ENCODE peak calls at places on chromosomes 2 and 18, in seven cellular contexts. W, X, K, O, G, T and V are unnamed samples.

GRCh38 chr2:39730685-39731302 is 48.3 kb downstream of the THUMPD2 start:
- DNase-seq in T (peak), X (no peak), O (no peak), W (no peak), K (peak), G (no peak), V (no peak)

GRCh38 chr18:32730620-32731021 is 42.2 kb downstream of the KLHL14 start:
- DNase-seq in X (no peak), W (no peak), T (no peak), K (peak), G (no peak), O (no peak), V (no peak)

GRCh38 chr2:177649568-177650271 is 257.1 kb downstream of the AGPS start:
- DNase-seq in O (no peak), W (no peak), X (no peak), K (no peak), T (no peak), G (no peak), V (no peak)

GRCh38 chr2:86274918-86275275 is 62.5 kb downstream of the REEP1 start:
- DNase-seq in O (peak), G (no peak), T (no peak), K (peak), W (no peak), X (no peak), V (no peak)

GRCh38 chr18:74947875-74948274 is 261.1 kb downstream of the PTGR3 start:
- DNase-seq in G (no peak), O (no peak), X (no peak), T (no peak), W (no peak), K (no peak), V (no peak)

GRCh38 chr2:61277756-61278155 is 115.8 kb downstream of the C2orf74 start:
- DNase-seq in W (no peak), K (no peak), X (no peak), G (no peak), T (no peak), O (no peak), V (no peak)

GRCh38 chr2:7557376-7557775 is 640.2 kb downstream of the RNF144A start:
- DNase-seq in T (no peak), W (no peak), X (no peak), K (no peak), G (no peak), O (no peak), V (no peak)

GRCh38 chr18:3645384-3646156 is 195.6 kb downstream of the TGIF1 start:
- DNase-seq in W (no peak), T (no peak), O (no peak), G (no peak), X (no peak), K (no peak), V (no peak)

DNA sequence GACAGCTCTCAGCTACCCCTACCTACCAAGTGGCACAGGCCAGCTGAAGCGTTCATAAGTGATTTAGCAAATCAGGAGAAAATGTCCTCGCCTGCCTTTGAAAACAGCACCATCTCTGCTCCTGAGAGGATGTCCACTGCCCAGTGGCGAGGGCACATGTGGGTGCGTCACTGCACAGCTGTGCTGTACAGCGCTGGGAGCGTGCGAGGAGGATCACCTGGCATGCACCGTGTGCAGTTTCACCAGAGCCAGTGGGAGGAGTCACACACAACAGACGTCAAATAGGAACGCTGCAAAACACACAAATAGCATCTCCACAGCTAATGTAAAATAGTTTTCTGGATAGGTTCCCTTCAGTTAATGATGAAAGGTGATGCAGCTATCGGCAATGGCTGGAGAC is 154.1 kb downstream of the HDAC4 start:
- DNase-seq in X (no peak), T (peak), G (no peak), W (peak), K (no peak), O (peak), V (no peak)
- H3K27ac ChIP-seq in X (no peak), T (peak), G (no peak), W (peak), K (peak), O (peak), V (no peak)

GRCh38 chr2:18456026-18456425 is 104.4 kb downstream of the RDH14 start:
- DNase-seq in K (no peak), X (no peak), G (no peak), W (no peak), O (no peak), T (no peak), V (no peak)
- H3K4me3 ChIP-seq in K (peak), X (no peak), G (no peak), W (no peak), O (no peak), T (no peak), V (no peak)

DNA sequence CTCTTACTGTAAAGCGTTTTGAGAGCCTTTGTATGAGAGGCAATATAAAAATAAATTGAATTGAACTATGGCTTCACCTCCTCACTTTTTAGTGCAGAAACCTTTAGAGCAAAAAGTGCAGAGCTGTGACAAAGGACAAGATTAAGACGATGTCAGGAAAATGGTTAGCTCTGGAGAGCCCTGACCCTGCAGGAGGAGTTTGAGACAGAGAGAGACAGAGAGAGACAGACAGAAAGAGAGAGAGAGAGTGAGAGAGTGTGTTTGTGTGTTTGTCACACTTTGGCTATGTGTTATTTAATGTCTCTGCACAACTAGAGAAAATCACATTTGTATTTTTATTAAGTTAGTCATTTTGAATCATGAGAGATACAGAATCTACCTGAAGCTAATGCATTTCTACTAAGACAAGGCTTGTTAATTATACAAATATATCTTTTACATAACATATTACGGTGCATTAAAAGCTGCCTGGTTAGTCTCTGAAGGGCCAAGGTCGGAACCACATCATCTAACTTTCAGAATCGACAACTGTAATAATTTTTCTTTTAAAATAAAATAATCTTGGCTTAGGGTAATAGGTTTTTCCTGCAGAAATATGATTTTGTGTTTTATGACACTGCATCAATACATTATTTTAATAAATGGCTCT is 423.5 kb upstream of the ZEB2 start:
- DNase-seq in K (peak), T (no peak), G (no peak), O (no peak), W (no peak), X (no peak), V (no peak)
- H3K27ac ChIP-seq in K (no peak), T (no peak), G (no peak), O (no peak), W (no peak), X (peak), V (peak)

GRCh38 chr2:9690716-9691498 is 60.1 kb upstream of the YWHAQ start:
- DNase-seq in W (no peak), K (no peak), O (peak), X (no peak), T (no peak), G (no peak), V (no peak)

GRCh38 chr2:9693646-9694045 is 62.8 kb upstream of the YWHAQ start:
- DNase-seq in W (no peak), T (no peak), G (no peak), O (peak), K (no peak), X (no peak), V (no peak)

GRCh38 chr2:9694661-9695060 is 63.9 kb upstream of the YWHAQ start:
- DNase-seq in O (peak), T (no peak), X (no peak), W (no peak), K (no peak), G (no peak), V (no peak)

GRCh38 chr2:9692392-9693137 is 61.8 kb upstream of the YWHAQ start:
- DNase-seq in T (no peak), G (no peak), O (peak), W (no peak), K (no peak), X (no peak), V (no peak)

GRCh38 chr2:9693138-9693520 is 62.3 kb upstream of the YWHAQ start:
- DNase-seq in T (no peak), X (peak), W (no peak), O (peak), K (peak), G (no peak), V (no peak)
- H3K4me3 ChIP-seq in T (no peak), X (no peak), W (no peak), O (no peak), K (peak), G (no peak), V (no peak)

GRCh38 chr2:128821010-128821409 is 502.3 kb upstream of the HS6ST1 start:
- DNase-seq in W (no peak), G (no peak), O (no peak), X (no peak), K (no peak), T (no peak), V (no peak)
- H3K27ac ChIP-seq in W (no peak), G (no peak), O (no peak), X (no peak), K (no peak), T (no peak), V (no peak)

DNA sequence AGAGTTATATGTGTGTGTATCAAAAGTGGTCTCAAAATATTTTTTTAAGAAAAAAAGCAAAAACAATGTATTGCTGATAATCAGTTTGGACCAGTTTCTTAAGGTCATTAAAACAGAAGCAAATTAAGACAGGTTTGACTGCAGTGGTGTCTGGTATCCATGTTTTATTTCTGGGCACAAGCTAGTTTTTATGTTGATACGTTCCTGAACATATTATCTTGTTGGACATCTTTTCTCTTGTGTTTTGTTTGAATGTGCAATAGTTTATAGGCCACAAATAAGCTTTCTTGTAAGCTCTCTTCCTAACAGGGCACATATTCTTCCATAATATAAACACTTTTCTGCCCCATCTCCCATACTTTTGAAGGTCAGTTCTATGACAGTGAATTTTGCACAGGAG is 74.6 kb upstream of the FAM117B start:
- DNase-seq in W (no peak), T (no peak), X (no peak), K (no peak), G (no peak), O (no peak), V (no peak)
- H3K4me3 ChIP-seq in W (no peak), T (no peak), X (no peak), K (no peak), G (no peak), O (no peak), V (no peak)

GRCh38 chr2:143460382-143460781 is 331.2 kb downstream of the ARHGAP15 start:
- DNase-seq in G (no peak), T (no peak), W (no peak), X (no peak), O (no peak), K (no peak), V (no peak)
- H3K27ac ChIP-seq in G (no peak), T (no peak), W (no peak), X (no peak), O (no peak), K (no peak), V (no peak)